ENCODE peak calls at places on chromosomes 3 and 15, in nine cellular contexts. O is sigmoid colon, L is stomach, T is upper lobe of left lung, V is thyroid gland, K is heart left ventricle, Y is adrenal gland, D is body of pancreas, S is IMR-90. J is an unnamed sample.

GRCh38 chr15:41487376-41487775 is 6.3 kb upstream of the ITPKA start:
- DNase-seq in L (no peak), O (no peak), K (no peak), Y (no peak), D (no peak), S (no peak), V (no peak), T (no peak), J (no peak)

GRCh38 chr3:72421786-72422185 is 426.5 kb downstream of the SHQ1 start:
- DNase-seq in L (no peak), Y (no peak), O (no peak), V (no peak), S (no peak), T (no peak), D (no peak), K (no peak), J (no peak)

GRCh38 chr3:1766384-1766783 is 332.3 kb upstream of the CNTN4 start:
- DNase-seq in T (no peak), K (no peak), Y (no peak), D (no peak), O (no peak), L (no peak), V (no peak), S (no peak), J (no peak)

GRCh38 chr15:92092391-92092790 is 238.9 kb downstream of the SLCO3A1 start:
- DNase-seq in D (no peak), Y (no peak), S (peak; percentile 15), K (no peak), V (no peak), L (no peak), O (no peak), T (no peak), J (no peak)

GRCh38 chr3:159866201-159866746 is 122.4 kb upstream of the IL12A start:
- DNase-seq in D (no peak), O (no peak), L (no peak), S (no peak), K (no peak), V (no peak), Y (no peak), T (no peak), J (no peak)

GRCh38 chr15:87082576-87082975 is 1002.9 kb downstream of the AGBL1 start:
- DNase-seq in S (no peak), D (no peak), T (no peak), Y (no peak), K (no peak), V (no peak), O (no peak), L (no peak), J (no peak)

GRCh38 chr3:64238971-64239667 is 13.9 kb upstream of the PRICKLE2 start:
- DNase-seq in D (peak; percentile 61), L (peak; percentile 39), V (no peak), Y (peak; percentile 24), T (peak; percentile 88), K (peak; percentile 90), O (peak; percentile 94), S (peak; percentile 97), J (no peak)

GRCh38 chr15:83129791-83130190 is 22.3 kb downstream of the TM6SF1 start:
- DNase-seq in S (no peak), V (no peak), K (no peak), L (no peak), T (no peak), Y (no peak), D (no peak), O (no peak), J (no peak)

GRCh38 chr3:179546814-179547241 is 15.9 kb upstream of the ACTL6A start:
- DNase-seq in S (no peak), V (no peak), O (no peak), D (peak; percentile 65), L (peak; percentile 81), K (no peak), T (no peak), Y (no peak), J (no peak)

GRCh38 chr3:118666-119065 is 77.9 kb upstream of the CHL1 start:
- DNase-seq in D (no peak), T (no peak), S (no peak), L (no peak), V (no peak), O (no peak), K (no peak), Y (no peak), J (no peak)

GRCh38 chr15:57148236-57148635 is 228.1 kb upstream of the CGNL1 start:
- DNase-seq in V (no peak), D (no peak), O (no peak), T (no peak), Y (no peak), L (no peak), S (no peak), K (no peak), J (no peak)

GRCh38 chr15:78276032-78276943 is 11.9 kb downstream of the DNAJA4 start:
- DNase-seq in V (no peak), K (no peak), Y (no peak), T (peak; percentile 14), D (no peak), L (no peak), O (no peak), S (peak; percentile 2), J (no peak)

GRCh38 chr3:149487598-149488197 is 13.2 kb downstream of the TM4SF4 start:
- DNase-seq in D (no peak), S (no peak), O (no peak), L (no peak), T (no peak), K (no peak), Y (no peak), V (no peak), J (no peak)

DNA sequence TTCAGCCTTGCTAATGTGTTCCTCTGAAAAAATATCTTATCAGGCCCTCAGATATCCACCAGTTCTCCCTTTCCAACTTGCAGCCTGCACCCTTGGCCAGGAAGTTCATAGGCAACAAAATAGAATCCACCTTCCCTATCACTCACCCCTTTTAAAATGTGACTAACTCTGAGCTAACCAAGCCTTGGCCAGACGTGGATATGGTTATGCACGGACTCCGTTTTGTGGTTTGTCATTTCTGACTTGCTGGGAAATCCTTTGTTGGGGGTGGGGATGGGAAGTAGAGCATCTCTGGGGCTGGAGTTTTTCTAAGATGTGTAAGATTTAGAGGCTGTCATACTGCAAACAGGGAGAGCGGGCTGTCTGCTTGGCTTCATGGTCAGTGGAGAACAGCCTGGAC is 62.5 kb downstream of the SMAD3 start:
- DNase-seq in D (peak; percentile 45), Y (no peak), T (no peak), L (no peak), S (peak; percentile 99), O (no peak), V (peak; percentile 4), K (no peak), J (no peak)
- H3K4me3 ChIP-seq in D (no peak overlapping the region), Y (no peak overlapping the region), T (no peak overlapping the region), L (no peak overlapping the region), S (no peak overlapping the region), O (no peak overlapping the region), V (no peak overlapping the region), K (no peak overlapping the region), J (no peak overlapping the region)

GRCh38 chr3:15859507-15860013 is 61.8 kb upstream of the ANKRD28 start:
- DNase-seq in V (peak; percentile 90), L (peak; percentile 86), Y (peak; percentile 83), T (peak; percentile 97), K (peak; percentile 86), O (peak; percentile 87), D (peak; percentile 90), S (peak; percentile 74), J (peak; percentile 65)

GRCh38 chr3:15861163-15861562 is 63.4 kb upstream of the ANKRD28 start:
- DNase-seq in L (no peak), Y (no peak), K (no peak), V (no peak), S (no peak), T (no peak), O (no peak), D (no peak), J (no peak)

GRCh38 chr3:15860014-15860934 is 62.5 kb upstream of the ANKRD28 start:
- DNase-seq in V (peak; percentile 77), O (peak; percentile 75), T (peak; percentile 59), Y (peak; percentile 45), K (peak; percentile 52), D (peak; percentile 86), S (peak; percentile 58), L (peak; percentile 29), J (peak; percentile 89)

GRCh38 chr3:15858547-15859506 is 61.0 kb upstream of the ANKRD28 start:
- DNase-seq in S (no peak), T (peak; percentile 92), L (peak; percentile 85), D (peak; percentile 86), O (no peak), K (peak; percentile 35), Y (peak; percentile 44), V (peak; percentile 66), J (peak; percentile 17)
- TF ChIP-seq POLR2A in S (no peak), T (no peak), L (no peak), D (peak; percentile 37), O (no peak), K (no peak), Y (no peak), V (no peak), J (no peak)

GRCh38 chr15:98737122-98737521 is 88.8 kb downstream of the IGF1R start:
- DNase-seq in V (no peak), T (no peak), S (no peak), O (no peak), L (no peak), D (no peak), K (no peak), Y (no peak), J (no peak)

GRCh38 chr15:98735895-98736617 is 87.7 kb downstream of the IGF1R start:
- DNase-seq in V (no peak), K (no peak), T (no peak), S (no peak), O (no peak), L (no peak), D (no peak), Y (no peak), J (no peak)

GRCh38 chr15:98733098-98733497 is 84.8 kb downstream of the IGF1R start:
- DNase-seq in S (no peak), O (no peak), T (no peak), Y (no peak), K (no peak), L (no peak), D (no peak), V (no peak), J (peak; percentile 53)

GRCh38 chr15:98734472-98735284 is 86.3 kb downstream of the IGF1R start:
- DNase-seq in T (no peak), L (no peak), K (no peak), Y (no peak), S (peak; percentile 48), D (peak; percentile 25), V (no peak), O (no peak), J (peak; percentile 56)

GRCh38 chr15:98735304-98735703 is 87.0 kb downstream of the IGF1R start:
- DNase-seq in T (no peak), O (no peak), Y (no peak), S (no peak), L (no peak), V (no peak), D (no peak), K (no peak), J (peak; percentile 40)
- TF ChIP-seq CTCF in T (no peak), O (no peak), Y (no peak), S (no peak), L (no peak), V (no peak), D (no peak), K (no peak), J (no peak)

DNA sequence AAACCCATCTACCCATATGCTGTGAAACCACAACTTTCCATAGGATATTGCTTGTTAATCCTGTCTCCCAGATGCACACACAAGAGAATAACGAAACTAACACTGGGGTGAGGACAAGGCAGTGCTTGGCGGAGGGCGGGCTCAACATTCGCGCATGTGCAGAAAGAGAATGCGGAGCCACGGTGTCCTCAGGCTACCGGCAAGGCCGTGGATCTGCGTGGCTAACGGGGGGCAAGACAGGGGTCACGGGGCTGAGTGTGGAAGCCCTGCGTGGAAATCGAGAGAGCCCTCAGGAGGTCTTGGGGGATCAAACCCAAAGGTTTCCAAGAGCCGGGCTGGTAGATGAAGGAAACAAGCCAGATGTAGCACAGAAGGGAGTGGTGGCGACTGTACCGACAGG is 48.4 kb upstream of the TRA2B start:
- DNase-seq in D (no peak), S (no peak), O (no peak), L (no peak), V (no peak), T (peak; percentile 32), Y (no peak), K (no peak), J (peak; percentile 85)
- H3K4me3 ChIP-seq in D (no peak overlapping the region), S (no peak overlapping the region), O (no peak overlapping the region), L (no peak overlapping the region), V (no peak overlapping the region), T (no peak overlapping the region), Y (no peak overlapping the region), K (no peak overlapping the region), J (no peak overlapping the region)

J was measured in lower leg skin.